ENCODE peak calls at places on chromosomes 6 and 20, in seven cellular contexts. H is Kasumi-1, R is GM06990, Q is ACHN, T is ELR, Z is body of pancreas, P is T-cell. M is an unnamed sample.

GRCh38 chr6:37967651-37968050 is 148.1 kb downstream of the ZFAND3 start:
- DNase-seq in H (peak; percentile 43), P (no peak), Q (no peak), T (no peak), Z (no peak), R (no peak), M (no peak)

GRCh38 chr20:45427236-45428149 is 11.6 kb downstream of the PIGT start:
- DNase-seq in H (no peak), R (no peak), Q (no peak), Z (peak; percentile 50), P (no peak), T (no peak), M (no peak)

GRCh38 chr6:139323511-139324445 is 32.0 kb upstream of the TXLNB start:
- DNase-seq in Z (peak; percentile 42), P (peak; percentile 84), T (peak; percentile 86), Q (no peak), R (peak; percentile 53), H (peak; percentile 99), M (peak; percentile 65)

GRCh38 chr20:38141154-38141888 is 23.7 kb downstream of the TGM2 start:
- DNase-seq in P (no peak), R (no peak), Z (no peak), H (no peak), T (no peak), Q (no peak), M (no peak)

GRCh38 chr20:13340088-13340487 is 119.0 kb downstream of the ISM1 start:
- DNase-seq in Q (no peak), R (no peak), Z (no peak), H (no peak), P (no peak), T (no peak), M (no peak)

GRCh38 chr20:1417273-1417672 is 24.4 kb upstream of the FKBP1A start:
- DNase-seq in P (no peak), Z (no peak), Q (no peak), R (no peak), T (peak; percentile 98), H (no peak), M (no peak)

GRCh38 chr20:44208770-44209169 is 1.8 kb downstream of the OSER1 start:
- DNase-seq in H (no peak), Q (peak; percentile 49), T (peak; percentile 66), Z (no peak), R (no peak), P (no peak), M (no peak)

GRCh38 chr6:37698264-37699137 is 818 bp upstream of the MDGA1 start:
- DNase-seq in P (peak; percentile 13), H (peak; percentile 16), Z (peak; percentile 52), R (peak; percentile 76), Q (peak; percentile 55), T (peak; percentile 71), M (peak; percentile 43)

GRCh38 chr6:124755321-124755720 is 206.9 kb upstream of the RNF217 start:
- DNase-seq in Z (no peak), H (no peak), P (no peak), Q (no peak), T (no peak), R (no peak), M (no peak)

GRCh38 chr20:46751856-46752255 is 42.4 kb downstream of the SLC2A10 start:
- DNase-seq in Q (no peak), Z (no peak), P (no peak), H (no peak), R (no peak), T (peak; percentile 37), M (no peak)

GRCh38 chr6:63049216-63049615 is 162.1 kb upstream of the FKBP1C start:
- DNase-seq in Z (no peak), P (no peak), R (no peak), Q (no peak), T (no peak), H (no peak), M (no peak)

M was measured in T-helper 9 cell.